ENCODE peak calls at places on chromosomes 6 and 20, in four cellular contexts. L is heart left ventricle, W is mammary epithelial cell, O is cardiac fibroblast. G is an unnamed sample.

GRCh38 chr6:142323377-142323776 is 21.6 kb downstream of the ADGRG6 start:
- DNase-seq in O (no peak), L (no peak), W (peak), G (no peak)

GRCh38 chr6:16770701-16771569 is 9.7 kb upstream of the ATXN1 start:
- DNase-seq in O (peak), L (peak), W (peak), G (peak)

GRCh38 chr20:6654490-6655247 is 112.8 kb upstream of the BMP2 start:
- DNase-seq in O (no peak), W (peak), L (no peak), G (no peak)

GRCh38 chr20:13105864-13106457 is 97.2 kb downstream of the SPTLC3 start:
- DNase-seq in O (peak), L (no peak), W (peak), G (no peak)

GRCh38 chr6:169778646-169779045 is 27.2 kb downstream of the ERMARD start:
- DNase-seq in W (peak), O (no peak), L (no peak), G (no peak)

GRCh38 chr20:62068997-62069396 is 3.3 kb upstream of the TAF4 start:
- DNase-seq in O (no peak), L (no peak), W (no peak), G (no peak)

GRCh38 chr6:47587503-47587902 is 109.9 kb downstream of the CD2AP start:
- DNase-seq in L (no peak), O (no peak), W (peak), G (no peak)

GRCh38 chr6:106883808-106884262 is 90.7 kb downstream of the CD24 start:
- DNase-seq in W (no peak), O (no peak), L (no peak), G (no peak)

GRCh38 chr6:130178692-130179091 is 44.1 kb downstream of the SAMD3 start:
- DNase-seq in W (peak), O (peak), L (no peak), G (no peak)

GRCh38 chr6:168968228-168968627 is 285.4 kb downstream of the THBS2 start:
- DNase-seq in L (peak), O (peak), W (peak), G (peak)

GRCh38 chr6:68958327-68958726 is 323.2 kb downstream of the ADGRB3 start:
- DNase-seq in L (no peak), O (peak), W (no peak), G (no peak)

GRCh38 chr6:4460595-4461475 is 315.4 kb upstream of the CDYL start:
- DNase-seq in O (peak), W (no peak), L (peak), G (peak)

GRCh38 chr6:93784794-93785757 is 365.7 kb upstream of the EPHA7 start:
- DNase-seq in O (peak), L (no peak), W (no peak), G (no peak)

GRCh38 chr6:158620963-158621693 is 23.4 kb downstream of the DYNLT1 start:
- DNase-seq in O (no peak), L (no peak), W (no peak), G (no peak)

GRCh38 chr6:125854355-125854754 is 63.6 kb downstream of the NCOA7 start:
- DNase-seq in O (no peak), W (no peak), L (no peak), G (no peak)

GRCh38 chr20:6362245-6362644 is 239.4 kb upstream of the FERMT1 start:
- DNase-seq in L (no peak), O (no peak), W (no peak), G (no peak)

GRCh38 chr6:148854992-148855391 is 108.2 kb downstream of the UST start:
- DNase-seq in L (no peak), O (no peak), W (no peak), G (no peak)

GRCh38 chr6:37731888-37732287 is 34.2 kb upstream of the MDGA1 start:
- DNase-seq in O (no peak), L (no peak), W (no peak), G (no peak)

GRCh38 chr20:63533871-63534393 is 3.2 kb downstream of the PTK6 start:
- DNase-seq in W (peak), L (peak), O (no peak), G (no peak)

GRCh38 chr20:55790178-55790577 is 215.1 kb downstream of the CBLN4 start:
- DNase-seq in L (no peak), O (no peak), W (no peak), G (no peak)

GRCh38 chr6:33199687-33200233 is 705 bp downstream of the RXRB start:
- DNase-seq in W (peak), L (peak), O (peak), G (peak)

GRCh38 chr6:122484760-122485159 is 13.2 kb upstream of the SERINC1 start:
- DNase-seq in L (no peak), W (no peak), O (no peak), G (no peak)

GRCh38 chr20:63625771-63626423 is 1.0 kb downstream of the GMEB2 start:
- DNase-seq in O (peak), W (no peak), L (peak), G (peak)

DNA sequence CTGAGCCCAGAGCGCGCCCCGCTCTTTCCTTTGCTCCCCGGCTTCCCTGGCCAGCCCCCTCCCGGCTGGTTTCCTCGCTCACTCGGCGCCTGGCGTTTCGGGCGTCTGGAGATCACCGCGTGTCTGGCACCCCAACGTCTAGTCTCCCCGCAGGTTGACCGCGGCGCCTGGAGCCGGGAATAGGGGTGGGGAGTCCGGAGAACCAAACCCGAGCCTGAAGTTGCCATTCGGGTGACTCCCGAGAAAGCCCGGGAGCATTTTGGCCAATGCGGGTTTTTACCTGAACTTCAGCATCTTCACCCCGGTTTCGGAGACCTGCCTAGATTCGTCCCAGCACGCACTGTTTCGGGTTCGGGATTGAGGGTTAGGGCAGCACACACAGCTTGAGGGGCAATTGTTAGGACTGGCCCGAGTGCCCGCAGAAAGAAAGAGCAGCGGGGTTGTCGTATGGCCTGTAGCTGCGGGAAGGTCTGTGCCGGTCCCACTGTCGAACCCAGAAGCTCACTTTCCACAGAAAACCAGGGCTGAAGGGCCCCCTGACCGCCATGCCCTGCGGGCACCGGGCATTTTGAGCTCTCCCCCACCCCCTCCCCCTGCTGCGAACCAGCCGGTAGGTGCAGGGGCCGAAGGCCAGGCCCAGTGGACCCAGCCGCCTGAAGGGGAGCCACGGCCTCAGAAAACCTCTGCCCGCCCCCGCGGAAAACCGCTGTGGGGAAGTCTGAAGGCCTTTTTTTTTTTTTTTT is 2.1 kb downstream of the FOXP4 start:
- DNase-seq in O (no peak), L (no peak), W (no peak), G (peak)
- H3K4me3 ChIP-seq in O (peak), L (peak), W (peak), G (peak)

GRCh38 chr6:41733349-41733706 is 2.1 kb downstream of the TFEB start:
- DNase-seq in O (no peak), W (peak), L (no peak), G (no peak)

GRCh38 chr6:41732601-41733348 is 2.6 kb downstream of the TFEB start:
- DNase-seq in W (peak), L (no peak), O (no peak), G (peak)

GRCh38 chr6:41731561-41732086 is 3.8 kb downstream of the TFEB start:
- DNase-seq in O (no peak), L (no peak), W (peak), G (no peak)

GRCh38 chr6:41730531-41731436 is 4.6 kb downstream of the TFEB start:
- DNase-seq in L (no peak), O (peak), W (no peak), G (no peak)

GRCh38 chr6:41732149-41732548 is 3.3 kb downstream of the TFEB start:
- DNase-seq in O (no peak), W (no peak), L (no peak), G (no peak)
- H3K4me3 ChIP-seq in O (no peak), W (peak), L (no peak), G (no peak)

GRCh38 chr6:136250686-136251008 is 536 bp upstream of the MTFR2 start:
- DNase-seq in W (no peak), O (no peak), L (no peak), G (no peak)
- H3K4me3 ChIP-seq in W (peak), O (peak), L (peak), G (peak)

DNA sequence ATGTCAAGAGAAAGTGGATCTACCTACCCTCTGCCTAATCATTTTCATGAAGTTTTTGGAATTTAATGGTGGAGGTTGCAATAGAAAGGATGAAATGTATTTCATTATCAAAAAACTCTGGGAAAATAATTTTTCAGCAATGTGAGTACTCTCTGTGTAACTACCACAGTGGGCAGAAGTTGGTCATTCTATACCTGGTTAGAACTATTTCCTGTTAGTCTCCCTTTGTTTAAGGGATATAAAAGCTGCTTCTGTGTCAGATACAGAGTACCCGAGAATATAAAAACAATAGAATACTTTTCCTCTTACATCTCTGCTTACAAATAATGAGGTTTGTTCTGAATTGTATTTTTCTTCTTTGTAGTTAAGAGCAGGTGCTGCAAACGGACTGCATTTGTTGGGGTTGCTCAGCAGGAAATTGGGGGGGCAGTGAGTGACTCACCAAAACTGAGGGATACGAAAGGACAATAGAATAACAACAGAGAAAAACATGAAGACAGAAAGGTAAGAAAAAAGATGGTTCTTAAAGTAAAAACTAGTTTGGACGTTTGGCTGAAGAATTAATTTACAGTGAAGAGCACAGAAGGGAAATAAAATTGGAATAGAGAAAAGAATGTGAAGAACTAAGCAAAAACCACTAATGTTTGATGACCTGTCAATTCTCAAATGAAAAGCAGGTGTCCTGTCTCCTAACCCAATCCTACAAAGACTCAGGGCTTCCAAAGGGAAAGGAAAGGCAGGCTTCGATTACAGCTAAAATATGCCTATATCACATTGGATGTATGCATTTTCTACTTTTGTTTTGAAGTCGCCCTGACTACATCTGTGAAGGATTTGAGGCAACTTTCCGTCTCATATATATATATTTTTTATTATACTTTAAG is 703.1 kb downstream of the RFPL4B start:
- DNase-seq in W (peak), O (peak), L (no peak), G (no peak)
- H3K4me3 ChIP-seq in W (peak), O (no peak), L (no peak), G (no peak)

DNA sequence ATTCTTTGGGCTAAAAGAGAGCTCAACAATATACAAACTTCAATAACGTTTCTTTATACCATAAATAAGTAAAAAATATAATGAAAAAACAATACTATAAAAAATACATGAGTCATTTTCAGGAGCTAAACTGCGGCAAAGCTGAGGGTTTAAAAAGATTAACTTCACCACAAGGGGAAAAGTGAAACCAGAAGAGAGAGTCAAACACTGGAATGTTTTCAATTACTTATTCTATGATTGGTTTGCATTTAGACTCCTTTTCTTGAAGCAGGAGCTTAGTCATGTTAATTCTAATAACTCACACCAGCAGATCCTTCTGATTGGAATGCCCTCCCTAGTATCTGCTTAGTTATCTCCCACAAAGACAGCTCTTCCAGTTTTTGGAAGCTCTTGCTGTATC is 627.3 kb downstream of the UTRN start:
- DNase-seq in W (peak), O (peak), L (no peak), G (no peak)
- H3K4me3 ChIP-seq in W (no peak), O (no peak), L (no peak), G (no peak)

GRCh38 chr20:35059110-35059509 is 33.5 kb downstream of the TRPC4AP start:
- DNase-seq in L (no peak), O (no peak), W (no peak), G (no peak)

GRCh38 chr20:35055445-35056276 is 36.9 kb downstream of the TRPC4AP start:
- DNase-seq in W (no peak), O (peak), L (no peak), G (no peak)

GRCh38 chr20:35058184-35058583 is 34.4 kb downstream of the TRPC4AP start:
- DNase-seq in L (no peak), W (no peak), O (no peak), G (no peak)

GRCh38 chr20:35059612-35060011 is 33.0 kb downstream of the TRPC4AP start:
- DNase-seq in W (no peak), O (no peak), L (no peak), G (no peak)

GRCh38 chr20:35054804-35055203 is 37.8 kb downstream of the TRPC4AP start:
- DNase-seq in O (no peak), L (no peak), W (no peak), G (no peak)
- H3K4me3 ChIP-seq in O (no peak), L (no peak), W (no peak), G (no peak)